ENCODE peak calls at places on chromosomes 7 and 10, in seven cellular contexts. E, T, A, J, Y, G and U are unnamed samples.
A peak's percentile ranks its signal among the peaks of the same experiment; 100 is the strongest.

GRCh38 chr7:76423666-76424412 is 911 bp upstream of the ZP3 start:
- DNase-seq in E (no peak), T (no peak), A (no peak), J (peak; percentile 61), Y (peak; percentile 13), G (peak; percentile 36), U (no peak)

GRCh38 chr7:96910484-96910883 is 94.9 kb upstream of the DLX6 start:
- DNase-seq in E (no peak), T (no peak), A (peak; percentile 2), J (no peak), Y (no peak), G (peak; percentile 26), U (no peak)

GRCh38 chr10:93180402-93181040 is 106.8 kb downstream of the CYP26A1 start:
- DNase-seq in E (no peak), T (no peak), A (peak; percentile 34), J (no peak), Y (peak; percentile 46), G (no peak), U (no peak)

GRCh38 chr10:104277785-104278184 is 8.8 kb downstream of the GSTO2 start:
- DNase-seq in E (no peak), T (no peak), A (peak; percentile 51), J (no peak), Y (no peak), G (no peak), U (no peak)

GRCh38 chr7:102426268-102427031 is 6.9 kb upstream of the ORAI2 start:
- DNase-seq in E (no peak), T (peak; percentile 74), A (peak; percentile 52), J (no peak), Y (no peak), G (no peak), U (no peak)

GRCh38 chr7:55073051-55073511 is 54.3 kb downstream of the EGFR start:
- DNase-seq in E (no peak), T (no peak), A (no peak), J (no peak), Y (no peak), G (no peak), U (no peak)

GRCh38 chr10:24519950-24520349 is 203.7 kb downstream of the ARHGAP21 start:
- DNase-seq in E (no peak), T (no peak), A (no peak), J (peak; percentile 65), Y (no peak), G (no peak), U (no peak)

GRCh38 chr7:84524714-84525694 is 330.4 kb upstream of the SEMA3A start:
- DNase-seq in E (no peak), T (no peak), A (no peak), J (no peak), Y (peak; percentile 87), G (no peak), U (peak; percentile 24)

GRCh38 chr10:124186956-124187355 is 93.6 kb upstream of the CHST15 start:
- DNase-seq in E (no peak), T (no peak), A (no peak), J (no peak), Y (no peak), G (no peak), U (no peak)

GRCh38 chr7:69204936-69205335 is 393.3 kb upstream of the AUTS2 start:
- DNase-seq in E (no peak), T (no peak), A (no peak), J (no peak), Y (no peak), G (no peak), U (no peak)

GRCh38 chr10:3399756-3400155 is 227.2 kb upstream of the PITRM1 start:
- DNase-seq in E (no peak), T (no peak), A (no peak), J (no peak), Y (no peak), G (no peak), U (no peak)

GRCh38 chr10:625335-625699 is 64.2 kb downstream of the DIP2C start:
- DNase-seq in E (no peak), T (peak; percentile 57), A (peak; percentile 46), J (no peak), Y (no peak), G (peak; percentile 30), U (no peak)

GRCh38 chr7:9023895-9024294 is 590.5 kb downstream of the NXPH1 start:
- DNase-seq in E (no peak), T (no peak), A (no peak), J (no peak), Y (no peak), G (no peak), U (no peak)

GRCh38 chr10:124508070-124508667 is 46.5 kb downstream of the LHPP start:
- DNase-seq in E (no peak), T (no peak), A (no peak), J (no peak), Y (no peak), G (no peak), U (no peak)

GRCh38 chr7:132580717-132581285 is 4.5 kb upstream of the PLXNA4 start:
- DNase-seq in E (no peak), T (no peak), A (peak; percentile 79), J (peak; percentile 88), Y (peak; percentile 84), G (peak; percentile 89), U (no peak)

GRCh38 chr7:134625571-134625970 is 21.1 kb upstream of the BPGM start:
- DNase-seq in E (no peak), T (no peak), A (no peak), J (no peak), Y (peak; percentile 56), G (no peak), U (no peak)

GRCh38 chr7:134619627-134620331 is 26.9 kb upstream of the BPGM start:
- DNase-seq in E (no peak), T (no peak), A (no peak), J (no peak), Y (peak; percentile 94), G (no peak), U (no peak)

GRCh38 chr7:134627109-134627774 is 19.4 kb upstream of the BPGM start:
- DNase-seq in E (no peak), T (no peak), A (no peak), J (no peak), Y (no peak), G (no peak), U (no peak)

GRCh38 chr7:134622303-134622995 is 24.2 kb upstream of the BPGM start:
- DNase-seq in E (no peak), T (no peak), A (no peak), J (no peak), Y (no peak), G (no peak), U (no peak)

GRCh38 chr7:134623193-134623592 is 23.5 kb upstream of the BPGM start:
- DNase-seq in E (no peak), T (no peak), A (no peak), J (no peak), Y (no peak), G (no peak), U (no peak)
- TF ChIP-seq CTCF in E (no peak), T (no peak), A (no peak), J (no peak), Y (no peak), G (no peak), U (no peak)

GRCh38 chr10:133511408-133511807 is 15.8 kb upstream of the CYP2E1 start:
- DNase-seq in E (no peak), T (no peak), A (no peak), J (no peak), Y (no peak), G (no peak), U (no peak)

GRCh38 chr10:133515471-133515870 is 11.7 kb upstream of the CYP2E1 start:
- DNase-seq in E (no peak), T (no peak), A (no peak), J (no peak), Y (no peak), G (no peak), U (no peak)

GRCh38 chr10:133520193-133520738 is 6.9 kb upstream of the CYP2E1 start:
- DNase-seq in E (peak; percentile 39), T (peak; percentile 93), A (peak; percentile 85), J (peak; percentile 31), Y (peak; percentile 41), G (no peak), U (peak; percentile 71)

GRCh38 chr10:133511907-133512528 is 15.1 kb upstream of the CYP2E1 start:
- DNase-seq in E (no peak), T (no peak), A (no peak), J (no peak), Y (no peak), G (no peak), U (no peak)

DNA sequence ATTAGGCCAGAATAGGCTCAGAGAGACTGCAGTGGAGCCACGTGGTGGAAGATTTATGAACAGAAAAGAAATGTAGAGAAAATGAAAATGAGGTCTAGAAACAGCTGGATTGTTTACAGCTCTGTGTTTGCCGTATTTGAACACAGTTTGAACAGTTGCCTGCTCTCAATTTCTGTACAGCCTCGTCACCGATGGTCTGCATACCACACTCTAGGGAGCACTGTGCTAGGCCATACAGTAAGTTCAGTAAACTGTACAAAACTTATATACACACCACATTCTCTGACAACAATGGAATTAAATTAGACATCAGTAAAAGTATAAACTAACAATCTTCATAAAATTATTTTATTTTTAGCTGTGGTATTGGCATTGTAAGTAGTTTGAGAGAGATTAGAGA is 11.1 kb upstream of the CYP2E1 start:
- DNase-seq in E (no peak), T (no peak), A (no peak), J (no peak), Y (no peak), G (no peak), U (no peak)
- TF ChIP-seq CTCF in E (no peak), T (no peak), A (no peak), J (no peak), Y (no peak), G (no peak), U (no peak)

DNA sequence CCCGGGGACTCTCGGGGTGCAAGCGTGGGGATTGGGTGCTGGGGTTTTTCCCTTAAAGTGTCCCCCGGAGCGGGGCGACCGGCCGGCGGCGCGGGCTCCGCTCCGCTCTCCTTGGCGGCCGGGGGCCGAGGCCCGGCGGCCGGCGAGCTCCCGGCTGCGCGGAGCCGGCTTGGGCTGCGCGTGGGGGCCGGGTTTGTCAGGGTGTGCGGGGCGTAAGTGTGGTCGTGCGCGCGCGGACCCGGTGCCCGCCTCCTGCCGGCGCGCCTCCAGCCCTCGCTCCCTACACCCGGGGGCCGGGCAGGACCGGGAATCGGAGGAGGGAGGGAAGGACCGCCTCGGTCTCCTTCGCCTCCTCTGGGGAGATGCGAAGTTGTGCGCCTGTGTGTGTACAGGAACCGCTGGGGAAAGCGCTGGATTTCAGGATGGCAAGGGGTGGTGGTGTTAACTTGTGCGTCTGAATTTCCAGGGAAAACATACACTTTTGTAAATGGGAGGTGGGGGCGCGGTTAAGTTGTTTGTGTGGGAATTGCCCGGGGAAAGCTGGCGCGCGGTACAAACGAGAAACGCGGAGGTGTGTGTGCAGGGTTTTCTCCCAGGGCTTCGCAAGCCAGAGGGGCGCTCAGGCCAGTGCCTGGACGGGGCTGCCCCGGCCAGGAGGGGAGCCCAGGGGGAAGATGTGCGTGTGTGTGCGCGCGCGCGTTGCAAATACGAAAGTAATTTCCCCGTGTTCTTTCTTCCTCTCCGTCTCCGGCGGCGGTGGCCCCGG is 742 bp downstream of the ZMIZ1 start:
- DNase-seq in E (no peak), T (peak; percentile 86), A (peak; percentile 60), J (no peak), Y (peak; percentile 53), G (peak; percentile 72), U (no peak)
- TF ChIP-seq CTCF in E (peak; percentile 7), T (no peak), A (no peak), J (no peak), Y (no peak), G (no peak), U (no peak)

DNA sequence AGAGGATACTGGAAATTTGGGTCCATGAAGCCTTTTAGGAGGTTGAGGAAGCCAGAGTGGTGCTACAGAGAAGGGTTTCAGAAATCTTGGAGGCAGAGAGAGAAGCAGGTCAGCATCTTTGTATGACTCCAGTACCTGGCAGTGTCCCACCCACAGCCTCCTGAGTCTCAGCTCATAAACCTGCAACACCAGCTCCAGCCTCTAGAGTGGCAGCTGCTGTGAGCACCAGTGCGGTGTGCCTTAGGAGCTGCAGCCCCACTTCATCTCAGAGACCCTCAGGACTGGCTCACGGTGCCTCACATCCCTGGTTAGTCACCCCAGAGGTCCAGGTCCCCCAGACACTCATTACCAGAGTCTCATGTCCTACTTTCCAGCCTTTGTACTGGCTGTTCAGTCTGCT is 84.8 kb upstream of the PRKAR2B start:
- DNase-seq in E (no peak), T (no peak), A (no peak), J (peak; percentile 76), Y (no peak), G (peak; percentile 18), U (no peak)
- TF ChIP-seq CTCF in E (no peak), T (no peak), A (no peak), J (peak; percentile 59), Y (peak; percentile 13), G (no peak), U (no peak)